ENCODE peak calls at places on chromosomes 7 and 10, in four cellular contexts. One of them, this sample, is unnamed.
A peak's percentile ranks its signal among the peaks of the same experiment; 100 is the strongest.

GRCh38 chr10:21171197-21171935 is 274.3 kb upstream of the NEBL start:
- DNase-seq in neuronal stem cell: no peak
- DNase-seq in mesenchymal stem cell: peak; percentile 9
- DNase-seq in mesendoderm: peak; percentile 59
- DNase-seq in this sample: peak; percentile 45

GRCh38 chr7:43591551-43592180 is 8.8 kb downstream of the STK17A start:
- DNase-seq in neuronal stem cell: no peak
- DNase-seq in mesenchymal stem cell: peak; percentile 34
- DNase-seq in mesendoderm: peak; percentile 25
- DNase-seq in this sample: no peak

GRCh38 chr7:80732635-80733034 is 94.2 kb downstream of the CD36 start:
- DNase-seq in neuronal stem cell: no peak
- DNase-seq in mesenchymal stem cell: no peak
- DNase-seq in mesendoderm: no peak
- DNase-seq in this sample: no peak

GRCh38 chr10:63767512-63767911 is 246.3 kb downstream of the REEP3 start:
- DNase-seq in neuronal stem cell: no peak
- DNase-seq in mesenchymal stem cell: peak; percentile 38
- DNase-seq in mesendoderm: no peak
- DNase-seq in this sample: no peak

GRCh38 chr7:36526720-36527548 is 137.3 kb downstream of the ANLN start:
- DNase-seq in neuronal stem cell: no peak
- DNase-seq in mesenchymal stem cell: peak; percentile 75
- DNase-seq in mesendoderm: peak; percentile 32
- DNase-seq in this sample: no peak

GRCh38 chr7:55477781-55478374 is 94.4 kb downstream of the VOPP1 start:
- DNase-seq in neuronal stem cell: no peak
- DNase-seq in mesenchymal stem cell: peak; percentile 83
- DNase-seq in mesendoderm: peak; percentile 5
- DNase-seq in this sample: peak; percentile 24

GRCh38 chr7:79009647-79010046 is 443.8 kb downstream of the MAGI2 start:
- DNase-seq in neuronal stem cell: no peak
- DNase-seq in mesenchymal stem cell: no peak
- DNase-seq in mesendoderm: no peak
- DNase-seq in this sample: no peak

GRCh38 chr7:42692609-42693008 is 219.3 kb downstream of the C7orf25 start:
- DNase-seq in neuronal stem cell: no peak
- DNase-seq in mesenchymal stem cell: peak; percentile 30
- DNase-seq in mesendoderm: no peak
- DNase-seq in this sample: no peak

GRCh38 chr7:54663603-54664234 is 95.3 kb downstream of the SEC61G start:
- DNase-seq in neuronal stem cell: no peak
- DNase-seq in mesenchymal stem cell: no peak
- DNase-seq in mesendoderm: no peak
- DNase-seq in this sample: no peak

GRCh38 chr10:103626178-103626577 is 132.7 kb downstream of the NEURL1 start:
- DNase-seq in neuronal stem cell: no peak
- DNase-seq in mesenchymal stem cell: no peak
- DNase-seq in mesendoderm: no peak
- DNase-seq in this sample: no peak

GRCh38 chr7:142813262-142813661 is 41.6 kb upstream of the EPHB6 start:
- DNase-seq in neuronal stem cell: no peak
- DNase-seq in mesenchymal stem cell: peak; percentile 65
- DNase-seq in mesendoderm: peak; percentile 98
- DNase-seq in this sample: peak; percentile 85

GRCh38 chr10:43756343-43756742 is 107.7 kb upstream of the ZNF32 start:
- DNase-seq in neuronal stem cell: no peak
- DNase-seq in mesenchymal stem cell: no peak
- DNase-seq in mesendoderm: no peak
- DNase-seq in this sample: no peak

GRCh38 chr7:139687980-139688632 is 89.7 kb downstream of the HIPK2 start:
- DNase-seq in neuronal stem cell: no peak
- DNase-seq in mesenchymal stem cell: peak; percentile 70
- DNase-seq in mesendoderm: peak; percentile 44
- DNase-seq in this sample: peak; percentile 49

GRCh38 chr7:13106513-13106912 is 419.1 kb downstream of the ARL4A start:
- DNase-seq in neuronal stem cell: no peak
- DNase-seq in mesenchymal stem cell: no peak
- DNase-seq in mesendoderm: no peak
- DNase-seq in this sample: no peak

GRCh38 chr10:125079091-125079600 is 81.2 kb downstream of the CTBP2 start:
- DNase-seq in neuronal stem cell: no peak
- DNase-seq in mesenchymal stem cell: no peak
- DNase-seq in mesendoderm: no peak
- DNase-seq in this sample: no peak

GRCh38 chr10:15897282-15897681 is 37.0 kb upstream of the MINDY3 start:
- DNase-seq in neuronal stem cell: no peak
- DNase-seq in mesenchymal stem cell: peak; percentile 28
- DNase-seq in mesendoderm: peak; percentile 16
- DNase-seq in this sample: no peak

GRCh38 chr7:114175140-114175539 is 239.5 kb upstream of the FOXP2 start:
- DNase-seq in neuronal stem cell: no peak
- DNase-seq in mesenchymal stem cell: no peak
- DNase-seq in mesendoderm: no peak
- DNase-seq in this sample: no peak

GRCh38 chr7:30237271-30237695 is 47.1 kb upstream of the ZNRF2 start:
- DNase-seq in neuronal stem cell: no peak
- DNase-seq in mesenchymal stem cell: no peak
- DNase-seq in mesendoderm: no peak
- DNase-seq in this sample: no peak

GRCh38 chr7:101650579-101651081 is 21.5 kb upstream of the MYL10 start:
- DNase-seq in neuronal stem cell: no peak
- DNase-seq in mesenchymal stem cell: peak; percentile 6
- DNase-seq in mesendoderm: no peak
- DNase-seq in this sample: no peak

GRCh38 chr7:937851-938484 is 16.5 kb downstream of the ADAP1 start:
- DNase-seq in neuronal stem cell: no peak
- DNase-seq in mesenchymal stem cell: no peak
- DNase-seq in mesendoderm: no peak
- DNase-seq in this sample: no peak

GRCh38 chr7:86963599-86964230 is 95.7 kb downstream of the ELAPOR2 start:
- DNase-seq in neuronal stem cell: no peak
- DNase-seq in mesenchymal stem cell: peak; percentile 49
- DNase-seq in mesendoderm: peak; percentile 91
- DNase-seq in this sample: no peak

GRCh38 chr10:75170215-75170614 is 40.4 kb upstream of the VDAC2 start:
- DNase-seq in neuronal stem cell: no peak
- DNase-seq in mesenchymal stem cell: no peak
- DNase-seq in mesendoderm: no peak
- DNase-seq in this sample: no peak

GRCh38 chr7:33452805-33453502 is 323.6 kb downstream of the BBS9 start:
- DNase-seq in neuronal stem cell: no peak
- DNase-seq in mesenchymal stem cell: no peak
- DNase-seq in mesendoderm: no peak
- DNase-seq in this sample: no peak

GRCh38 chr10:113876461-113876860 is 22.0 kb downstream of the NHLRC2 start:
- DNase-seq in neuronal stem cell: no peak
- DNase-seq in mesenchymal stem cell: no peak
- DNase-seq in mesendoderm: no peak
- DNase-seq in this sample: no peak

GRCh38 chr10:100009283-100009792 is 409 bp downstream of the DNMBP start:
- DNase-seq in neuronal stem cell: no peak
- DNase-seq in mesenchymal stem cell: peak; percentile 75
- DNase-seq in mesendoderm: peak; percentile 46
- DNase-seq in this sample: no peak

GRCh38 chr7:101859411-101860106 is 42.1 kb downstream of the CUX1 start:
- DNase-seq in neuronal stem cell: no peak
- DNase-seq in mesenchymal stem cell: no peak
- DNase-seq in mesendoderm: no peak
- DNase-seq in this sample: no peak

GRCh38 chr10:43249962-43250624 is 16.8 kb downstream of the RASGEF1A start:
- DNase-seq in neuronal stem cell: no peak
- DNase-seq in mesenchymal stem cell: no peak
- DNase-seq in mesendoderm: peak; percentile 49
- DNase-seq in this sample: peak; percentile 49

GRCh38 chr7:24778543-24779282 is 21.4 kb upstream of the GSDME start:
- DNase-seq in neuronal stem cell: no peak
- DNase-seq in mesenchymal stem cell: peak; percentile 67
- DNase-seq in mesendoderm: no peak
- DNase-seq in this sample: no peak

GRCh38 chr7:47651355-47652317 is 69.7 kb upstream of the TNS3 start:
- DNase-seq in neuronal stem cell: no peak
- DNase-seq in mesenchymal stem cell: peak; percentile 99
- DNase-seq in mesendoderm: no peak
- DNase-seq in this sample: no peak

GRCh38 chr10:35925511-35925910 is 283.4 kb upstream of the FZD8 start:
- DNase-seq in neuronal stem cell: no peak
- DNase-seq in mesenchymal stem cell: peak; percentile 48
- DNase-seq in mesendoderm: peak; percentile 92
- DNase-seq in this sample: no peak

GRCh38 chr10:92990615-92991014 is 70.0 kb upstream of the CYP26C1 start:
- DNase-seq in neuronal stem cell: no peak
- DNase-seq in mesenchymal stem cell: peak; percentile 54
- DNase-seq in mesendoderm: peak; percentile 20
- DNase-seq in this sample: no peak

GRCh38 chr7:133016629-133017028 is 65.3 kb downstream of the CHCHD3 start:
- DNase-seq in neuronal stem cell: no peak
- DNase-seq in mesenchymal stem cell: no peak
- DNase-seq in mesendoderm: no peak
- DNase-seq in this sample: no peak

GRCh38 chr10:79274279-79275104 is 72.8 kb upstream of the PPIF start:
- DNase-seq in neuronal stem cell: no peak
- DNase-seq in mesenchymal stem cell: peak; percentile 81
- DNase-seq in mesendoderm: no peak
- DNase-seq in this sample: no peak

GRCh38 chr10:77405771-77406241 is 231.8 kb downstream of the KCNMA1 start:
- DNase-seq in neuronal stem cell: peak; percentile 69
- DNase-seq in mesenchymal stem cell: peak; percentile 78
- DNase-seq in mesendoderm: peak; percentile 96
- DNase-seq in this sample: peak; percentile 93

GRCh38 chr10:10831085-10831484 is 186.6 kb upstream of the CELF2 start:
- DNase-seq in neuronal stem cell: no peak
- DNase-seq in mesenchymal stem cell: peak; percentile 95
- DNase-seq in mesendoderm: peak; percentile 30
- DNase-seq in this sample: no peak

GRCh38 chr10:3119796-3120459 is 52.6 kb downstream of the PFKP start:
- DNase-seq in neuronal stem cell: no peak
- DNase-seq in mesenchymal stem cell: peak; percentile 31
- DNase-seq in mesendoderm: peak; percentile 25
- DNase-seq in this sample: no peak

GRCh38 chr7:155795951-155796350 is 16.3 kb downstream of the SHH start:
- DNase-seq in neuronal stem cell: no peak
- DNase-seq in mesenchymal stem cell: no peak
- DNase-seq in mesendoderm: no peak
- DNase-seq in this sample: no peak
- H4K8ac ChIP-seq in neuronal stem cell: no peak overlapping the region
- H4K8ac ChIP-seq in mesenchymal stem cell: no peak overlapping the region
- H4K8ac ChIP-seq in mesendoderm: no peak overlapping the region
- H4K8ac ChIP-seq in this sample: no peak overlapping the region

GRCh38 chr10:14598809-14599764 is 175.6 kb downstream of the FAM107B start:
- DNase-seq in neuronal stem cell: no peak
- DNase-seq in mesenchymal stem cell: no peak
- DNase-seq in mesendoderm: no peak
- DNase-seq in this sample: peak; percentile 16
- H4K8ac ChIP-seq in neuronal stem cell: no peak overlapping the region
- H4K8ac ChIP-seq in mesenchymal stem cell: no peak overlapping the region
- H4K8ac ChIP-seq in mesendoderm: no peak overlapping the region
- H4K8ac ChIP-seq in this sample: no peak overlapping the region

GRCh38 chr10:80658068-80658467 is 120.4 kb downstream of the SH2D4B start:
- DNase-seq in neuronal stem cell: no peak
- DNase-seq in mesenchymal stem cell: no peak
- DNase-seq in mesendoderm: no peak
- DNase-seq in this sample: no peak
- H4K8ac ChIP-seq in neuronal stem cell: no peak overlapping the region
- H4K8ac ChIP-seq in mesenchymal stem cell: no peak overlapping the region
- H4K8ac ChIP-seq in mesendoderm: no peak overlapping the region
- H4K8ac ChIP-seq in this sample: no peak overlapping the region

GRCh38 chr10:73911553-73912004 is 647 bp downstream of the PLAU start:
- DNase-seq in neuronal stem cell: peak; percentile 18
- DNase-seq in mesenchymal stem cell: peak; percentile 65
- DNase-seq in mesendoderm: no peak
- DNase-seq in this sample: no peak

GRCh38 chr10:73908853-73909611 is 1.9 kb upstream of the PLAU start:
- DNase-seq in neuronal stem cell: no peak
- DNase-seq in mesenchymal stem cell: peak; percentile 100
- DNase-seq in mesendoderm: peak; percentile 82
- DNase-seq in this sample: no peak

GRCh38 chr10:73910764-73911552 is at the start of gene PLAU:
- DNase-seq in neuronal stem cell: peak; percentile 58
- DNase-seq in mesenchymal stem cell: peak; percentile 68
- DNase-seq in mesendoderm: peak; percentile 84
- DNase-seq in this sample: peak; percentile 70

GRCh38 chr10:73909716-73910115 is 1.2 kb upstream of the PLAU start:
- DNase-seq in neuronal stem cell: no peak
- DNase-seq in mesenchymal stem cell: peak; percentile 80
- DNase-seq in mesendoderm: no peak
- DNase-seq in this sample: no peak

GRCh38 chr10:73910401-73910763 is 550 bp upstream of the PLAU start:
- DNase-seq in neuronal stem cell: no peak
- DNase-seq in mesenchymal stem cell: peak; percentile 82
- DNase-seq in mesendoderm: peak; percentile 75
- DNase-seq in this sample: no peak
- H4K8ac ChIP-seq in neuronal stem cell: no peak overlapping the region
- H4K8ac ChIP-seq in mesenchymal stem cell: peak overlapping the region; percentile 93
- H4K8ac ChIP-seq in mesendoderm: no peak overlapping the region
- H4K8ac ChIP-seq in this sample: no peak overlapping the region

This sample was measured in H9.